ENCODE peak calls at places on chromosomes 7 and 10, in ten cellular contexts. One of them, this sample, is unnamed.

GRCh38 chr7:16585540-16585939 is 58.9 kb downstream of the LRRC72 start:
- DNase-seq in cortex of kidney: no peak
- DNase-seq in NCI-H2081: no peak
- DNase-seq in amniotic epithelial cell: no peak
- DNase-seq in EH: no peak
- DNase-seq in transverse colon: no peak
- DNase-seq in esophagus muscularis mucosa: no peak
- DNase-seq in GM04503: no peak
- DNase-seq in osteoblast: no peak
- DNase-seq in T-helper 1 cell: no peak
- DNase-seq in this sample: no peak

GRCh38 chr7:46864711-46865110 is 717.2 kb downstream of the TNS3 start:
- DNase-seq in EH: peak; percentile 57
- DNase-seq in esophagus muscularis mucosa: no peak
- DNase-seq in NCI-H2081: no peak
- DNase-seq in T-helper 1 cell: no peak
- DNase-seq in GM04503: no peak
- DNase-seq in transverse colon: no peak
- DNase-seq in cortex of kidney: no peak
- DNase-seq in amniotic epithelial cell: no peak
- DNase-seq in osteoblast: no peak
- DNase-seq in this sample: no peak

GRCh38 chr7:45173596-45174327 is 16.2 kb downstream of the RAMP3 start:
- DNase-seq in EH: no peak
- DNase-seq in amniotic epithelial cell: no peak
- DNase-seq in T-helper 1 cell: no peak
- DNase-seq in esophagus muscularis mucosa: no peak
- DNase-seq in cortex of kidney: no peak
- DNase-seq in osteoblast: peak; percentile 45
- DNase-seq in transverse colon: no peak
- DNase-seq in GM04503: no peak
- DNase-seq in NCI-H2081: no peak
- DNase-seq in this sample: no peak

GRCh38 chr7:149799397-149800168 is 26.2 kb upstream of the ZNF467 start:
- DNase-seq in osteoblast: no peak
- DNase-seq in cortex of kidney: no peak
- DNase-seq in T-helper 1 cell: no peak
- DNase-seq in EH: no peak
- DNase-seq in amniotic epithelial cell: no peak
- DNase-seq in transverse colon: peak; percentile 54
- DNase-seq in NCI-H2081: peak; percentile 7
- DNase-seq in esophagus muscularis mucosa: no peak
- DNase-seq in GM04503: no peak
- DNase-seq in this sample: no peak

GRCh38 chr7:153193144-153193595 is 433.6 kb downstream of the ACTR3B start:
- DNase-seq in NCI-H2081: peak; percentile 56
- DNase-seq in esophagus muscularis mucosa: no peak
- DNase-seq in GM04503: no peak
- DNase-seq in cortex of kidney: no peak
- DNase-seq in T-helper 1 cell: no peak
- DNase-seq in transverse colon: peak; percentile 9
- DNase-seq in amniotic epithelial cell: no peak
- DNase-seq in EH: no peak
- DNase-seq in osteoblast: peak; percentile 26
- DNase-seq in this sample: no peak

GRCh38 chr10:93573051-93573909 is 6.8 kb downstream of the FFAR4 start:
- DNase-seq in GM04503: no peak
- DNase-seq in EH: no peak
- DNase-seq in osteoblast: no peak
- DNase-seq in NCI-H2081: no peak
- DNase-seq in transverse colon: no peak
- DNase-seq in amniotic epithelial cell: no peak
- DNase-seq in esophagus muscularis mucosa: no peak
- DNase-seq in T-helper 1 cell: no peak
- DNase-seq in cortex of kidney: no peak
- DNase-seq in this sample: no peak

GRCh38 chr7:118183254-118183585 is 744 bp upstream of the LSM8 start:
- DNase-seq in NCI-H2081: no peak
- DNase-seq in EH: peak; percentile 20
- DNase-seq in cortex of kidney: no peak
- DNase-seq in amniotic epithelial cell: no peak
- DNase-seq in T-helper 1 cell: no peak
- DNase-seq in osteoblast: no peak
- DNase-seq in esophagus muscularis mucosa: no peak
- DNase-seq in transverse colon: no peak
- DNase-seq in GM04503: no peak
- DNase-seq in this sample: no peak

GRCh38 chr7:27097686-27098492 is 2.1 kb upstream of the HOXA1 start:
- DNase-seq in GM04503: no peak
- DNase-seq in T-helper 1 cell: no peak
- DNase-seq in esophagus muscularis mucosa: no peak
- DNase-seq in NCI-H2081: no peak
- DNase-seq in amniotic epithelial cell: peak; percentile 46
- DNase-seq in transverse colon: no peak
- DNase-seq in cortex of kidney: no peak
- DNase-seq in EH: peak; percentile 29
- DNase-seq in osteoblast: peak; percentile 92
- DNase-seq in this sample: no peak

GRCh38 chr10:104255244-104255981 is 721 bp downstream of the GSTO1 start:
- DNase-seq in NCI-H2081: no peak
- DNase-seq in osteoblast: peak; percentile 94
- DNase-seq in esophagus muscularis mucosa: no peak
- DNase-seq in GM04503: peak; percentile 72
- DNase-seq in amniotic epithelial cell: peak; percentile 85
- DNase-seq in transverse colon: peak; percentile 30
- DNase-seq in cortex of kidney: no peak
- DNase-seq in T-helper 1 cell: no peak
- DNase-seq in EH: peak; percentile 88
- DNase-seq in this sample: peak; percentile 53

GRCh38 chr10:6920072-6921019 is 340.3 kb upstream of the PRKCQ start:
- DNase-seq in NCI-H2081: peak; percentile 33
- DNase-seq in esophagus muscularis mucosa: peak; percentile 94
- DNase-seq in cortex of kidney: no peak
- DNase-seq in osteoblast: no peak
- DNase-seq in T-helper 1 cell: peak; percentile 30
- DNase-seq in transverse colon: peak; percentile 77
- DNase-seq in amniotic epithelial cell: peak; percentile 47
- DNase-seq in EH: peak; percentile 54
- DNase-seq in GM04503: no peak
- DNase-seq in this sample: no peak

GRCh38 chr7:1678571-1679325 is 8.7 kb downstream of the ELFN1 start:
- DNase-seq in osteoblast: no peak
- DNase-seq in transverse colon: no peak
- DNase-seq in NCI-H2081: no peak
- DNase-seq in amniotic epithelial cell: no peak
- DNase-seq in GM04503: no peak
- DNase-seq in esophagus muscularis mucosa: no peak
- DNase-seq in EH: no peak
- DNase-seq in T-helper 1 cell: no peak
- DNase-seq in cortex of kidney: no peak
- DNase-seq in this sample: no peak

GRCh38 chr10:32041290-32042028 is 14.8 kb downstream of the KIF5B start:
- DNase-seq in esophagus muscularis mucosa: no peak
- DNase-seq in NCI-H2081: no peak
- DNase-seq in GM04503: no peak
- DNase-seq in transverse colon: no peak
- DNase-seq in osteoblast: no peak
- DNase-seq in cortex of kidney: no peak
- DNase-seq in amniotic epithelial cell: no peak
- DNase-seq in EH: peak; percentile 27
- DNase-seq in T-helper 1 cell: no peak
- DNase-seq in this sample: no peak

GRCh38 chr10:120477006-120477722 is 20.1 kb downstream of the PLPP4 start:
- DNase-seq in NCI-H2081: no peak
- DNase-seq in esophagus muscularis mucosa: no peak
- DNase-seq in GM04503: peak; percentile 58
- DNase-seq in transverse colon: no peak
- DNase-seq in amniotic epithelial cell: peak; percentile 97
- DNase-seq in EH: peak; percentile 85
- DNase-seq in osteoblast: no peak
- DNase-seq in T-helper 1 cell: no peak
- DNase-seq in cortex of kidney: no peak
- DNase-seq in this sample: no peak

GRCh38 chr7:88363869-88364268 is 57.2 kb upstream of the STEAP4 start:
- DNase-seq in amniotic epithelial cell: no peak
- DNase-seq in EH: no peak
- DNase-seq in cortex of kidney: no peak
- DNase-seq in esophagus muscularis mucosa: no peak
- DNase-seq in osteoblast: no peak
- DNase-seq in NCI-H2081: no peak
- DNase-seq in transverse colon: no peak
- DNase-seq in T-helper 1 cell: no peak
- DNase-seq in GM04503: no peak
- DNase-seq in this sample: no peak

GRCh38 chr10:78981257-78981969 is 87.4 kb upstream of the ZMIZ1 start:
- DNase-seq in EH: no peak
- DNase-seq in amniotic epithelial cell: no peak
- DNase-seq in osteoblast: no peak
- DNase-seq in NCI-H2081: no peak
- DNase-seq in cortex of kidney: no peak
- DNase-seq in T-helper 1 cell: no peak
- DNase-seq in transverse colon: no peak
- DNase-seq in GM04503: no peak
- DNase-seq in esophagus muscularis mucosa: no peak
- DNase-seq in this sample: no peak

GRCh38 chr10:93601774-93602162 is 733 bp upstream of the RBP4 start:
- DNase-seq in NCI-H2081: no peak
- DNase-seq in T-helper 1 cell: no peak
- DNase-seq in amniotic epithelial cell: no peak
- DNase-seq in esophagus muscularis mucosa: no peak
- DNase-seq in EH: no peak
- DNase-seq in osteoblast: no peak
- DNase-seq in transverse colon: no peak
- DNase-seq in cortex of kidney: no peak
- DNase-seq in GM04503: no peak
- DNase-seq in this sample: no peak

GRCh38 chr10:107230854-107231253 is 66.3 kb upstream of the SORCS1 start:
- DNase-seq in GM04503: no peak
- DNase-seq in esophagus muscularis mucosa: no peak
- DNase-seq in EH: no peak
- DNase-seq in T-helper 1 cell: no peak
- DNase-seq in NCI-H2081: no peak
- DNase-seq in transverse colon: no peak
- DNase-seq in osteoblast: no peak
- DNase-seq in amniotic epithelial cell: no peak
- DNase-seq in cortex of kidney: no peak
- DNase-seq in this sample: no peak

GRCh38 chr7:1664711-1665591 is 5.1 kb upstream of the ELFN1 start:
- DNase-seq in esophagus muscularis mucosa: no peak
- DNase-seq in transverse colon: peak; percentile 39
- DNase-seq in cortex of kidney: no peak
- DNase-seq in T-helper 1 cell: peak; percentile 12
- DNase-seq in osteoblast: peak; percentile 99
- DNase-seq in amniotic epithelial cell: peak; percentile 26
- DNase-seq in NCI-H2081: peak; percentile 45
- DNase-seq in GM04503: no peak
- DNase-seq in EH: peak; percentile 63
- DNase-seq in this sample: no peak

This sample was measured in skeletal muscle cell.